ENCODE peak calls at places on chromosomes 11 and 22, in seven cellular contexts. D is stimulated activated CD8-positive, alpha-beta memory T cell treated with anti-CD3 and anti-CD28 coated beads, Interleukin-15, amount 100 ng/mL, for 1 hour; F is ovary; G is ELR; J is mucosa of gallbladder; I is cardiac muscle cell; W is smooth muscle cell of the brain vasculature. C is an unnamed sample.

GRCh38 chr22:48376428-48376827 is 1451.2 kb downstream of the BRD1 start:
- DNase-seq in W (no peak), D (no peak), J (no peak), F (no peak), G (no peak), I (no peak), C (no peak)

GRCh38 chr22:38802671-38803121 is 8.8 kb upstream of the DNAL4 start:
- DNase-seq in J (peak; percentile 59), I (peak; percentile 95), F (peak; percentile 49), D (no peak), G (peak; percentile 95), W (peak; percentile 37), C (no peak)

GRCh38 chr11:80873309-80873999 is 1432.6 kb upstream of the TENM4 start:
- DNase-seq in W (no peak), I (peak; percentile 53), J (no peak), D (no peak), F (no peak), G (no peak), C (peak; percentile 6)

GRCh38 chr11:48005133-48005532 is 24.8 kb downstream of the PTPRJ start:
- DNase-seq in D (no peak), F (no peak), J (no peak), I (peak; percentile 67), W (no peak), G (no peak), C (no peak)

GRCh38 chr11:936199-936598 is 10.5 kb downstream of the AP2A2 start:
- DNase-seq in G (no peak), W (no peak), F (no peak), I (no peak), D (no peak), J (no peak), C (no peak)

GRCh38 chr11:33257897-33258630 is 883 bp downstream of the HIPK3 start:
- DNase-seq in F (peak; percentile 95), I (peak; percentile 96), D (peak; percentile 31), G (peak; percentile 81), W (peak; percentile 62), J (peak; percentile 86), C (peak; percentile 83)

GRCh38 chr22:17281026-17281809 is 62.0 kb upstream of the ADA2 start:
- DNase-seq in F (no peak), G (no peak), I (no peak), J (no peak), D (no peak), W (no peak), C (no peak)

GRCh38 chr22:43183496-43184263 is 3.3 kb downstream of the TTLL12 start:
- DNase-seq in G (peak; percentile 60), J (no peak), F (no peak), W (no peak), D (no peak), I (peak; percentile 75), C (peak; percentile 91)

GRCh38 chr11:44016546-44017442 is 31.0 kb upstream of the ACCSL start:
- DNase-seq in J (no peak), I (no peak), G (no peak), W (no peak), F (peak; percentile 8), D (no peak), C (no peak)

GRCh38 chr22:28217277-28217676 is 298.2 kb upstream of the PITPNB start:
- DNase-seq in F (no peak), J (no peak), G (no peak), D (no peak), W (no peak), I (no peak), C (no peak)

GRCh38 chr22:29917052-29917902 is 34.3 kb downstream of the MTMR3 start:
- DNase-seq in J (no peak), W (no peak), D (no peak), G (no peak), F (peak; percentile 58), I (peak; percentile 64), C (no peak)

GRCh38 chr11:73245461-73245860 is 26.7 kb upstream of the P2RY6 start:
- DNase-seq in G (no peak), D (no peak), W (no peak), I (no peak), F (no peak), J (no peak), C (no peak)

GRCh38 chr11:70501026-70501901 is 102.9 kb downstream of the CTTN start:
- DNase-seq in J (peak; percentile 25), D (no peak), G (no peak), W (no peak), I (no peak), F (no peak), C (no peak)

GRCh38 chr11:81497202-81497804 is 1236.4 kb downstream of the FAM181B start:
- DNase-seq in J (no peak), W (no peak), F (no peak), G (peak; percentile 38), I (peak; percentile 27), D (no peak), C (peak; percentile 30)

GRCh38 chr11:763073-763463 is 14.2 kb downstream of the GATD1 start:
- DNase-seq in G (no peak), D (no peak), W (no peak), F (no peak), I (no peak), J (no peak), C (no peak)

GRCh38 chr11:64900263-64900678 is 16.7 kb downstream of the ATG2A start:
- DNase-seq in G (peak; percentile 51), D (peak; percentile 38), F (no peak), J (no peak), I (no peak), W (no peak), C (peak; percentile 65)

GRCh38 chr11:76802621-76803020 is 19.5 kb downstream of the TSKU start:
- DNase-seq in F (no peak), D (no peak), J (no peak), G (no peak), I (no peak), W (no peak), C (no peak)

GRCh38 chr22:50282361-50283144 is 12.4 kb upstream of the MAPK11 start:
- DNase-seq in I (peak; percentile 58), D (no peak), J (peak; percentile 88), G (peak; percentile 89), F (no peak), W (no peak), C (peak; percentile 44)

GRCh38 chr11:95922099-95922498 is 1.8 kb downstream of the MTMR2 start:
- DNase-seq in D (no peak), W (no peak), F (no peak), G (peak; percentile 8), J (no peak), I (peak; percentile 20), C (peak; percentile 34)

GRCh38 chr11:1891831-1892115 is at the start of gene PRR33:
- DNase-seq in G (no peak), I (no peak), W (no peak), D (no peak), F (no peak), J (no peak), C (no peak)

GRCh38 chr22:47065756-47066615 is 303.5 kb downstream of the TBC1D22A start:
- DNase-seq in F (no peak), W (no peak), G (no peak), D (no peak), J (no peak), I (peak; percentile 88), C (peak; percentile 42)

GRCh38 chr11:87368151-87368550 is 330.4 kb downstream of the TMEM135 start:
- DNase-seq in J (no peak), F (no peak), D (no peak), W (no peak), I (no peak), G (no peak), C (peak; percentile 68)

GRCh38 chr11:12472401-12473065 is 95.2 kb downstream of the PARVA start:
- DNase-seq in F (no peak), G (no peak), D (no peak), I (peak; percentile 30), W (no peak), J (no peak), C (no peak)

GRCh38 chr11:12543596-12544415 is 130.4 kb upstream of the TEAD1 start:
- DNase-seq in D (no peak), W (no peak), J (no peak), F (no peak), I (no peak), G (peak; percentile 52), C (no peak)

GRCh38 chr11:1942541-1943260 is 4.4 kb upstream of the MRPL23 start:
- DNase-seq in G (no peak), F (peak; percentile 11), D (no peak), W (no peak), I (no peak), J (no peak), C (no peak)

GRCh38 chr22:30210235-30210831 is 36.2 kb downstream of the LIF start:
- DNase-seq in I (peak; percentile 84), F (no peak), W (no peak), J (peak; percentile 52), D (no peak), G (peak; percentile 98), C (no peak)

GRCh38 chr11:130932086-130932712 is 15.9 kb upstream of the SNX19 start:
- DNase-seq in D (no peak), W (no peak), F (no peak), J (no peak), I (no peak), G (no peak), C (no peak)

GRCh38 chr11:99015634-99016454 is 4.9 kb upstream of the CNTN5 start:
- DNase-seq in G (peak; percentile 68), J (no peak), I (peak; percentile 78), D (no peak), F (no peak), W (peak; percentile 23), C (peak; percentile 60)

GRCh38 chr11:27216268-27217149 is 146.5 kb downstream of the CCDC34 start:
- DNase-seq in F (peak; percentile 83), W (no peak), G (no peak), J (peak; percentile 21), I (peak; percentile 85), D (no peak), C (peak; percentile 58)

GRCh38 chr11:11074686-11075370 is 217.0 kb upstream of the ZBED5 start:
- DNase-seq in F (no peak), W (no peak), I (no peak), J (no peak), G (no peak), D (no peak), C (no peak)

C was measured in dermis blood vessel endothelial cell.